ENCODE peak calls at places on chromosomes 11 and 22, in ten cellular contexts. I is OCI-LY7, D is NCI-H460, K is HTR-8/SVneo, R is NT2/D1, O is Kasumi-1, W is RPMI7951, X is NAMALWA, Y is HEK293T, C is HL-60. A is an unnamed sample.

GRCh38 chr22:19693981-19694670 is 20.2 kb upstream of the SEPTIN5 start:
- DNase-seq in I (no peak), D (no peak), K (no peak), R (no peak), O (no peak), W (no peak), X (no peak), Y (no peak), C (no peak), A (no peak)

GRCh38 chr22:44894782-44895181 is 115.0 kb downstream of the PHF21B start:
- DNase-seq in I (no peak), D (no peak), K (no peak), R (no peak), O (no peak), W (no peak), X (no peak), Y (no peak), C (no peak), A (no peak)

GRCh38 chr11:96156379-96156722 is 186.6 kb downstream of the MAML2 start:
- DNase-seq in I (no peak), D (no peak), K (no peak), R (no peak), O (no peak), W (no peak), X (no peak), Y (no peak), C (no peak), A (no peak)

GRCh38 chr11:110165039-110165438 is 71.8 kb downstream of the ZC3H12C start:
- DNase-seq in I (no peak), D (no peak), K (no peak), R (no peak), O (no peak), W (no peak), X (no peak), Y (no peak), C (no peak), A (no peak)

GRCh38 chr11:77411717-77412441 is 62.0 kb downstream of the PAK1 start:
- DNase-seq in I (peak; percentile 4), D (peak; percentile 59), K (peak; percentile 88), R (peak; percentile 85), O (peak; percentile 88), W (peak; percentile 88), X (peak; percentile 89), Y (peak; percentile 55), C (peak; percentile 94), A (no peak)

GRCh38 chr11:78189851-78190250 is 1.1 kb downstream of the USP35 start:
- DNase-seq in I (peak; percentile 39), D (no peak), K (no peak), R (no peak), O (no peak), W (no peak), X (peak; percentile 15), Y (no peak), C (no peak), A (no peak)

GRCh38 chr22:42490244-42490832 is 29.3 kb downstream of the RRP7A start:
- DNase-seq in I (no peak), D (no peak), K (no peak), R (no peak), O (no peak), W (no peak), X (no peak), Y (no peak), C (no peak), A (no peak)

GRCh38 chr22:28710112-28710888 is 30.7 kb upstream of the TTC28 start:
- DNase-seq in I (no peak), D (peak; percentile 76), K (peak; percentile 32), R (no peak), O (no peak), W (peak; percentile 59), X (no peak), Y (no peak), C (no peak), A (peak; percentile 1)

GRCh38 chr11:22479133-22479690 is 141.0 kb downstream of the SLC17A6 start:
- DNase-seq in I (no peak), D (no peak), K (no peak), R (no peak), O (no peak), W (no peak), X (no peak), Y (no peak), C (no peak), A (no peak)

A was measured in DMS53.